ENCODE peak calls at places on chromosomes 7 and 10, in six cellular contexts. One of them, this sample, is unnamed.

GRCh38 chr10:110005716-110006115 is 2.1 kb upstream of the ADD3 start:
- DNase-seq in trophoblast cell: no peak
- DNase-seq in neuronal stem cell: no peak
- DNase-seq in H9: peak
- DNase-seq in mesenchymal stem cell: peak
- DNase-seq in H1: no peak
- DNase-seq in this sample: peak

GRCh38 chr10:71213761-71214440 is 1.5 kb downstream of the UNC5B start:
- DNase-seq in H1: no peak
- DNase-seq in trophoblast cell: no peak
- DNase-seq in mesenchymal stem cell: peak
- DNase-seq in H9: no peak
- DNase-seq in neuronal stem cell: no peak
- DNase-seq in this sample: peak

GRCh38 chr7:142584765-142585164 is 164.5 kb upstream of the PRSS1 start:
- DNase-seq in H9: no peak
- DNase-seq in H1: no peak
- DNase-seq in mesenchymal stem cell: peak
- DNase-seq in neuronal stem cell: no peak
- DNase-seq in trophoblast cell: no peak
- DNase-seq in this sample: peak

GRCh38 chr7:7138897-7139296 is 43.4 kb upstream of the C1GALT1 start:
- DNase-seq in H9: no peak
- DNase-seq in neuronal stem cell: no peak
- DNase-seq in mesenchymal stem cell: no peak
- DNase-seq in H1: no peak
- DNase-seq in trophoblast cell: no peak
- DNase-seq in this sample: no peak

GRCh38 chr10:36840793-36841192 is 284.6 kb upstream of the ANKRD30A start:
- DNase-seq in trophoblast cell: no peak
- DNase-seq in neuronal stem cell: no peak
- DNase-seq in H9: no peak
- DNase-seq in mesenchymal stem cell: no peak
- DNase-seq in H1: no peak
- DNase-seq in this sample: no peak

GRCh38 chr7:112770051-112770450 is 20.1 kb downstream of the TMEM168 start:
- DNase-seq in H1: no peak
- DNase-seq in trophoblast cell: peak
- DNase-seq in mesenchymal stem cell: no peak
- DNase-seq in neuronal stem cell: no peak
- DNase-seq in H9: no peak
- DNase-seq in this sample: no peak

GRCh38 chr7:67371429-67372305 is 375.0 kb downstream of the TYW1 start:
- DNase-seq in mesenchymal stem cell: peak
- DNase-seq in neuronal stem cell: peak
- DNase-seq in trophoblast cell: peak
- DNase-seq in H1: peak
- DNase-seq in H9: peak
- DNase-seq in this sample: peak

GRCh38 chr7:98000356-98000755 is 10.4 kb upstream of the OCM2 start:
- DNase-seq in neuronal stem cell: no peak
- DNase-seq in mesenchymal stem cell: no peak
- DNase-seq in H1: no peak
- DNase-seq in trophoblast cell: no peak
- DNase-seq in H9: peak
- DNase-seq in this sample: no peak

GRCh38 chr7:25968205-25968993 is 183.6 kb upstream of the NFE2L3 start:
- DNase-seq in neuronal stem cell: no peak
- DNase-seq in mesenchymal stem cell: no peak
- DNase-seq in H9: no peak
- DNase-seq in trophoblast cell: no peak
- DNase-seq in H1: no peak
- DNase-seq in this sample: no peak

GRCh38 chr7:155733582-155734444 is 78.5 kb downstream of the SHH start:
- DNase-seq in trophoblast cell: no peak
- DNase-seq in mesenchymal stem cell: no peak
- DNase-seq in H9: no peak
- DNase-seq in H1: no peak
- DNase-seq in neuronal stem cell: no peak
- DNase-seq in this sample: no peak

GRCh38 chr10:85786401-85786899 is 580.1 kb downstream of the GRID1 start:
- DNase-seq in neuronal stem cell: no peak
- DNase-seq in H1: peak
- DNase-seq in mesenchymal stem cell: no peak
- DNase-seq in H9: peak
- DNase-seq in trophoblast cell: no peak
- DNase-seq in this sample: no peak

GRCh38 chr7:111833461-111833860 is 271.2 kb upstream of the IMMP2L start:
- DNase-seq in neuronal stem cell: no peak
- DNase-seq in H1: no peak
- DNase-seq in mesenchymal stem cell: no peak
- DNase-seq in trophoblast cell: no peak
- DNase-seq in H9: no peak
- DNase-seq in this sample: peak

GRCh38 chr10:117968354-117969182 is 78.2 kb downstream of the RAB11FIP2 start:
- DNase-seq in H9: no peak
- DNase-seq in neuronal stem cell: no peak
- DNase-seq in mesenchymal stem cell: no peak
- DNase-seq in H1: no peak
- DNase-seq in trophoblast cell: no peak
- DNase-seq in this sample: no peak

GRCh38 chr7:143002856-143003255 is 24.1 kb downstream of the OR9A2 start:
- DNase-seq in trophoblast cell: no peak
- DNase-seq in H9: no peak
- DNase-seq in neuronal stem cell: no peak
- DNase-seq in mesenchymal stem cell: no peak
- DNase-seq in H1: no peak
- DNase-seq in this sample: no peak

GRCh38 chr10:102701272-102701671 is 12.9 kb downstream of the ARL3 start:
- DNase-seq in neuronal stem cell: no peak
- DNase-seq in trophoblast cell: no peak
- DNase-seq in H1: no peak
- DNase-seq in mesenchymal stem cell: no peak
- DNase-seq in H9: no peak
- DNase-seq in this sample: peak

GRCh38 chr7:116578526-116578925 is 53.7 kb downstream of the CAV1 start:
- DNase-seq in trophoblast cell: peak
- DNase-seq in neuronal stem cell: no peak
- DNase-seq in H1: no peak
- DNase-seq in mesenchymal stem cell: peak
- DNase-seq in H9: no peak
- DNase-seq in this sample: no peak

GRCh38 chr7:116087984-116088383 is 57.4 kb upstream of the TFEC start:
- DNase-seq in H9: no peak
- DNase-seq in H1: no peak
- DNase-seq in trophoblast cell: no peak
- DNase-seq in mesenchymal stem cell: no peak
- DNase-seq in neuronal stem cell: no peak
- DNase-seq in this sample: no peak

GRCh38 chr10:77869626-77870420 is 56.7 kb downstream of the DLG5 start:
- DNase-seq in trophoblast cell: no peak
- DNase-seq in H1: no peak
- DNase-seq in H9: no peak
- DNase-seq in mesenchymal stem cell: no peak
- DNase-seq in neuronal stem cell: no peak
- DNase-seq in this sample: no peak

GRCh38 chr10:65818990-65819389 is 1106.8 kb upstream of the LRRTM3 start:
- DNase-seq in H9: no peak
- DNase-seq in neuronal stem cell: no peak
- DNase-seq in trophoblast cell: no peak
- DNase-seq in H1: no peak
- DNase-seq in mesenchymal stem cell: no peak
- DNase-seq in this sample: no peak

GRCh38 chr7:30168800-30169584 is 34.2 kb downstream of the MTURN start:
- DNase-seq in mesenchymal stem cell: peak
- DNase-seq in trophoblast cell: peak
- DNase-seq in H9: peak
- DNase-seq in neuronal stem cell: no peak
- DNase-seq in H1: peak
- DNase-seq in this sample: peak

GRCh38 chr7:157476201-157476600 is 139.4 kb downstream of the DNAJB6 start:
- DNase-seq in trophoblast cell: no peak
- DNase-seq in neuronal stem cell: no peak
- DNase-seq in H1: no peak
- DNase-seq in H9: peak
- DNase-seq in mesenchymal stem cell: no peak
- DNase-seq in this sample: no peak

DNA sequence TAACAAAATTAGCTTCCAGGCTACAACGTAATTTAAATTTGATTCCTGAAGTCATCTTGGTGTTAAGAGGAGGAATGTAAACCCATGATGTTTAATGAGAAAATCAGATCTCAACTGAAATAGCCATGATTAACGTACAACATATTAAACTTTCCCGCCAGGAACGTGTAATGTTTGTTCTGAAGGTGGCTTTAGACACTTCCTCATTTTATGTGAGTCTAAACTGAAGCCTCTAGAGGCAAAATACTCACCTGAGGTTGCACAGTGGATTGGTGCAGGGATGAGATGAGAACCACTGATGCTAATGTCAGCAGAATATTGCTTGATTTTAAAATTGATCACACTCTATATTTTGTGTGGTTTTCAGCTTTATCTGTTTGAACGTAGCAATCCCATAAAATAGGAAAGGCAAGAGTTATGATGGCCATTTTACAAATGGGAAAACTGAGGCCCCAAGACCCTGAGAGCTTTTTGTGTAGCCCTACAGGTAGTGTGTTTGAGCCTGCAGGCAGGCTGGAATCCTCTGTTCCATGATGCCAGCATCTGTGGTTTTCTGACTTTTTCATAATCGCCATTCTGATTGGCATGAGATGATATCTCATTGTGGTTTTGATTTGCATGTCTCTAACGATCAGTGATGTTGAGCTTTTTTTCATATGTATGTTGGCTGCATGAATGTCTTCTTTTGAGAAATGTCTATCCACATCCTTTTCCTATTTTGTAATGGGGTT is 243.7 kb upstream of the BMPER start:
- DNase-seq in mesenchymal stem cell: no peak
- DNase-seq in neuronal stem cell: no peak
- DNase-seq in H1: no peak
- DNase-seq in H9: no peak
- DNase-seq in trophoblast cell: no peak
- DNase-seq in this sample: no peak
- H3K14ac ChIP-seq in mesenchymal stem cell: no peak
- H3K14ac ChIP-seq in neuronal stem cell: no peak
- H3K14ac ChIP-seq in H1: no peak
- H3K14ac ChIP-seq in H9: no peak
- H3K14ac ChIP-seq in trophoblast cell: no peak
- H3K14ac ChIP-seq in this sample: no peak

GRCh38 chr10:93745411-93746065 is 12.2 kb upstream of the LGI1 start:
- DNase-seq in H1: peak
- DNase-seq in trophoblast cell: no peak
- DNase-seq in neuronal stem cell: peak
- DNase-seq in mesenchymal stem cell: peak
- DNase-seq in H9: peak
- DNase-seq in this sample: no peak

GRCh38 chr10:93742633-93743349 is 14.9 kb upstream of the LGI1 start:
- DNase-seq in mesenchymal stem cell: no peak
- DNase-seq in H9: no peak
- DNase-seq in trophoblast cell: peak
- DNase-seq in H1: no peak
- DNase-seq in neuronal stem cell: no peak
- DNase-seq in this sample: no peak

GRCh38 chr10:93749218-93749799 is 8.4 kb upstream of the LGI1 start:
- DNase-seq in mesenchymal stem cell: peak
- DNase-seq in H1: peak
- DNase-seq in trophoblast cell: no peak
- DNase-seq in H9: peak
- DNase-seq in neuronal stem cell: no peak
- DNase-seq in this sample: no peak

GRCh38 chr10:93751074-93751572 is 6.6 kb upstream of the LGI1 start:
- DNase-seq in mesenchymal stem cell: no peak
- DNase-seq in neuronal stem cell: no peak
- DNase-seq in H1: no peak
- DNase-seq in trophoblast cell: no peak
- DNase-seq in H9: no peak
- DNase-seq in this sample: no peak

GRCh38 chr10:93746844-93747284 is 10.9 kb upstream of the LGI1 start:
- DNase-seq in neuronal stem cell: no peak
- DNase-seq in trophoblast cell: peak
- DNase-seq in H9: peak
- DNase-seq in mesenchymal stem cell: peak
- DNase-seq in H1: peak
- DNase-seq in this sample: peak
- H3K14ac ChIP-seq in neuronal stem cell: no peak
- H3K14ac ChIP-seq in trophoblast cell: no peak
- H3K14ac ChIP-seq in H9: no peak
- H3K14ac ChIP-seq in mesenchymal stem cell: no peak
- H3K14ac ChIP-seq in H1: no peak
- H3K14ac ChIP-seq in this sample: no peak

GRCh38 chr10:26841733-26842317 is 18.9 kb downstream of the ABI1 start:
- DNase-seq in mesenchymal stem cell: no peak
- DNase-seq in trophoblast cell: no peak
- DNase-seq in H1: no peak
- DNase-seq in H9: no peak
- DNase-seq in neuronal stem cell: no peak
- DNase-seq in this sample: no peak
- H3K14ac ChIP-seq in mesenchymal stem cell: no peak
- H3K14ac ChIP-seq in trophoblast cell: no peak
- H3K14ac ChIP-seq in H1: no peak
- H3K14ac ChIP-seq in H9: no peak
- H3K14ac ChIP-seq in neuronal stem cell: no peak
- H3K14ac ChIP-seq in this sample: no peak

GRCh38 chr10:131775444-131775832 is 125.4 kb upstream of the PPP2R2D start:
- DNase-seq in neuronal stem cell: no peak
- DNase-seq in trophoblast cell: no peak
- DNase-seq in mesenchymal stem cell: no peak
- DNase-seq in H1: no peak
- DNase-seq in H9: peak
- DNase-seq in this sample: no peak

GRCh38 chr10:131776496-131776895 is 124.3 kb upstream of the PPP2R2D start:
- DNase-seq in neuronal stem cell: no peak
- DNase-seq in mesenchymal stem cell: no peak
- DNase-seq in H1: no peak
- DNase-seq in trophoblast cell: no peak
- DNase-seq in H9: peak
- DNase-seq in this sample: no peak

GRCh38 chr10:131774618-131775443 is 126.0 kb upstream of the PPP2R2D start:
- DNase-seq in neuronal stem cell: no peak
- DNase-seq in mesenchymal stem cell: no peak
- DNase-seq in H9: peak
- DNase-seq in H1: no peak
- DNase-seq in trophoblast cell: no peak
- DNase-seq in this sample: no peak

GRCh38 chr10:131777162-131777561 is 123.6 kb upstream of the PPP2R2D start:
- DNase-seq in H9: no peak
- DNase-seq in neuronal stem cell: no peak
- DNase-seq in H1: no peak
- DNase-seq in mesenchymal stem cell: no peak
- DNase-seq in trophoblast cell: no peak
- DNase-seq in this sample: no peak

DNA sequence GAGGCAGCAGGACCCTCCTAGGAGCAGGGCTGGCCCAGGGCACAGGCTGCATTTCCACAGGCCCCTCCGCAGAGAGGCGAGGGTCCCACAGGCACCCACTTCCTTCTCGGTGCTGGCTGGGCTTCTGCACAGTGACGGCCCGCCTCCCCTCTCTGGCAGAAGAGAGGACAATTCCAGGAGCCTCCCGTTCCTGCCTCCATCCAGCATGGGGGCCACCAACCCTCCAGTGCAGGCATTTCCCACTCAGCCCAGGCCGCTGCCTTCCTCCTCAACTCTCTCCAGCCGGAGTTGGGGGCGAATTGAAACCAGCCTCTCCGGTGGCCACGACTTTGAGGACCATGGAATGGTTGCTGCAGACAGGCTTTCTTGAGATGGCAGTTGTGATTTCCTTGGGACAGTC is 125.0 kb upstream of the PPP2R2D start:
- DNase-seq in H1: no peak
- DNase-seq in trophoblast cell: no peak
- DNase-seq in H9: no peak
- DNase-seq in neuronal stem cell: no peak
- DNase-seq in mesenchymal stem cell: no peak
- DNase-seq in this sample: no peak
- H3K14ac ChIP-seq in H1: no peak
- H3K14ac ChIP-seq in trophoblast cell: no peak
- H3K14ac ChIP-seq in H9: no peak
- H3K14ac ChIP-seq in neuronal stem cell: no peak
- H3K14ac ChIP-seq in mesenchymal stem cell: no peak
- H3K14ac ChIP-seq in this sample: no peak

This sample was measured in IMR-90.